ENCODE peak calls at places on chromosomes 11 and 22, in five cellular contexts. B, I, K, O and H are unnamed samples.

GRCh38 chr11:117604349-117604995 is 192.5 kb downstream of the DSCAML1 start:
- DNase-seq in B (no peak), O (no peak), I (peak; percentile 33), K (no peak), H (no peak)

GRCh38 chr11:106333678-106334077 is 256.2 kb downstream of the AASDHPPT start:
- DNase-seq in B (no peak), O (no peak), I (no peak), K (no peak), H (no peak)

GRCh38 chr11:35303596-35304392 is 115.6 kb downstream of the SLC1A2 start:
- DNase-seq in I (peak; percentile 88), B (no peak), O (no peak), K (no peak), H (no peak)

GRCh38 chr22:26476705-26477340 is 6.8 kb downstream of the HPS4 start:
- DNase-seq in O (no peak), I (peak; percentile 47), B (no peak), K (no peak), H (no peak)

GRCh38 chr11:105137286-105137685 is 2.3 kb downstream of the CARD18 start:
- DNase-seq in O (no peak), I (no peak), K (no peak), B (no peak), H (no peak)

GRCh38 chr11:131421066-131421855 is 50.8 kb downstream of the NTM start:
- DNase-seq in B (no peak), K (no peak), I (no peak), O (no peak), H (no peak)

GRCh38 chr11:120501440-120501839 is 10.1 kb upstream of the GRIK4 start:
- DNase-seq in K (no peak), I (no peak), B (no peak), O (no peak), H (no peak)

GRCh38 chr11:74720596-74721478 is 10.4 kb downstream of the CHRDL2 start:
- DNase-seq in O (no peak), I (peak; percentile 27), K (no peak), B (no peak), H (no peak)

GRCh38 chr11:27875480-27876208 is 175.4 kb upstream of the BDNF start:
- DNase-seq in K (no peak), O (no peak), I (no peak), B (no peak), H (no peak)

GRCh38 chr11:32386770-32387377 is 48.5 kb downstream of the WT1 start:
- DNase-seq in O (no peak), K (peak; percentile 37), I (no peak), B (no peak), H (no peak)

DNA sequence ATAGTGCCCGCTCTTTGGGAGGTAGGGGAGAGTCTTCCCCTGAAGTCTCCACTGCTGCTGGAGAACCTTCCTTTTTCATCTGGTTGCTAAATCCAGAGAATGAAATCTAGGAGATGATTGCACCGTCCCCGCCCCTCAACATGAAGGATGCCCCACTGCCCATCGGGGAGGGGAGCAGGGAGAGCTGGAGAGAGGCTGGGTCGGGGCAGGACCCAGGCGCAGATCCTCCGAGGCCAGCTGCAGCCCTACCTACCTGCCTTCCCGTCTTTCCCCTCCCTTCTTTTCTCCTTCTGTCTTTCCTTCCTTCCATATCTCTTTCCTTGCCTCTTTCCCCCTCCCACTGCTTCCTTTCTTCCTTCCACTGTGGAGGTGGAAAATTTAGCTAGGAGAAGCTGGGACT is 811 bp upstream of the PLEKHB1 start:
- DNase-seq in B (no peak), I (no peak), K (no peak), O (no peak), H (peak; percentile 34)
- H3K9ac ChIP-seq in B (no peak overlapping the region), I (no peak overlapping the region), K (no peak overlapping the region), O (no peak overlapping the region), H (no peak overlapping the region)

GRCh38 chr11:125413226-125413625 is 82.8 kb downstream of the FEZ1 start:
- DNase-seq in O (no peak), B (no peak), K (no peak), I (no peak), H (no peak)
- H3K4me1 ChIP-seq in O (peaks cover 24% of the 10 kb centered on the region), B (no peaks in the 10 kb centered on the region), K (no peaks in the 10 kb centered on the region), I (no peaks in the 10 kb centered on the region), H (peaks cover 3% of the 10 kb centered on the region)

GRCh38 chr11:65429069-65429681 is 6.6 kb downstream of the NEAT1 start:
- DNase-seq in O (no peak), B (no peak), K (no peak), I (peak; percentile 69), H (peak; percentile 32)
- H3K36me3 ChIP-seq in O (peaks cover 3% of the 10 kb centered on the region), B (peaks cover 36% of the 10 kb centered on the region), K (peaks cover 98% of the 10 kb centered on the region), I (peaks cover 52% of the 10 kb centered on the region), H (no peaks in the 10 kb centered on the region)

GRCh38 chr11:9601876-9602199 is 28.4 kb downstream of the WEE1 start:
- DNase-seq in B (no peak), I (no peak), K (no peak), O (no peak), H (no peak)

GRCh38 chr11:9596926-9597325 is 23.5 kb downstream of the WEE1 start:
- DNase-seq in B (no peak), O (no peak), K (no peak), I (no peak), H (no peak)

GRCh38 chr11:9600651-9601040 is 27.2 kb downstream of the WEE1 start:
- DNase-seq in B (no peak), O (no peak), K (no peak), I (no peak), H (no peak)

GRCh38 chr11:9601041-9601875 is 27.8 kb downstream of the WEE1 start:
- DNase-seq in I (no peak), K (no peak), B (peak; percentile 88), O (no peak), H (no peak)

GRCh38 chr11:9600166-9600565 is 26.7 kb downstream of the WEE1 start:
- DNase-seq in I (no peak), B (no peak), O (no peak), K (no peak), H (no peak)
- H3K9ac ChIP-seq in I (no peak overlapping the region), B (peak overlapping the region; percentile 59), O (no peak overlapping the region), K (no peak overlapping the region), H (no peak overlapping the region)

GRCh38 chr11:128515086-128515485 is 72.3 kb downstream of the ETS1 start:
- DNase-seq in O (no peak), I (no peak), B (no peak), K (no peak), H (no peak)

GRCh38 chr11:128512478-128513127 is 74.8 kb downstream of the ETS1 start:
- DNase-seq in B (no peak), O (no peak), K (no peak), I (no peak), H (no peak)

GRCh38 chr11:128515766-128516466 is 71.4 kb downstream of the ETS1 start:
- DNase-seq in B (no peak), I (peak; percentile 15), O (no peak), K (no peak), H (no peak)

GRCh38 chr11:128516467-128516778 is 70.9 kb downstream of the ETS1 start:
- DNase-seq in O (no peak), K (no peak), B (no peak), I (no peak), H (no peak)

DNA sequence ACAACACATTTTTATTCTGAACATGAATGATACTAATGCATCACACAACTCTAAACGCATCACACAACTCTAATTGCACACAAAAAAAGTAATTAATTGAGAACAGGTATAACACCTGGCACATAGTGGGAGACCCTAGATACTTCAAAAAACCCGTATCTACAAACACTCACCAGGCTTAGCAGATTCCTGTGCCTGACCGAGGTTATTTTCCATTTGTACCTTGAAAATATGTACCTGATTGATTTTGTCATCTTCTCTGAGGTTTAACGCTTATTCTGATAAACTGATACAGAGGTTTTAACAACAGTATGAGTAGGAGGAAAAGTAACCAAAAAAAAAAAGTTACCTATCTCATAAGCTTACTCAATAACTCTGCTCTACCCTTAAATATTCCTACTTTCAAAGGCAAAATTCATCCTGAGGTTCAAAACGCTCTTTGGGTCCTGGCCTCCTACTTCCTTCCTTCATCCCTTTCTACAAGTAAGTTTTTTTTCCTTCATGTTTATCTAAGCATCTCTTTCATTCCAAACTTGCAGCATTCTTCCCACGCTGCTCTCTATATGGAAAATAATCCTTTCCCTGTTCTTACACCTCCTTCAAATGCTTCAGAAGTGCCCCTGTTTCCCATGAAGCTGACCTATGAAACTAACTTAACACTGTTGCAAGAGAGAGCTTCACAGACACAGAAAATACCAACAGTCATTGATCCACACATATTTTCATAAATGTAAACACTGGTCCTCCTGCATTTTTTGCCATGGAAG is 73.3 kb downstream of the ETS1 start:
- DNase-seq in K (no peak), B (no peak), I (peak; percentile 53), O (no peak), H (no peak)
- H3K4me1 ChIP-seq in K (peaks cover 33% of the 10 kb centered on the region), B (peaks cover 61% of the 10 kb centered on the region), I (peaks cover 77% of the 10 kb centered on the region), O (peaks cover 10% of the 10 kb centered on the region), H (no peaks in the 10 kb centered on the region)

GRCh38 chr11:110249066-110249465 is 47.3 kb downstream of the RDX start:
- DNase-seq in O (no peak), K (no peak), B (no peak), I (peak; percentile 25), H (no peak)

GRCh38 chr11:110250168-110250567 is 46.2 kb downstream of the RDX start:
- DNase-seq in I (no peak), O (no peak), B (no peak), K (no peak), H (no peak)

GRCh38 chr11:110253525-110253924 is 42.9 kb downstream of the RDX start:
- DNase-seq in I (no peak), K (no peak), O (no peak), B (no peak), H (no peak)

GRCh38 chr11:110251837-110252236 is 44.6 kb downstream of the RDX start:
- DNase-seq in B (no peak), O (no peak), K (no peak), I (peak; percentile 70), H (no peak)
- H3K36me3 ChIP-seq in B (no peaks in the 10 kb centered on the region), O (peaks cover 2% of the 10 kb centered on the region), K (peaks cover 62% of the 10 kb centered on the region), I (peaks cover 77% of the 10 kb centered on the region), H (peaks cover 23% of the 10 kb centered on the region)

DNA sequence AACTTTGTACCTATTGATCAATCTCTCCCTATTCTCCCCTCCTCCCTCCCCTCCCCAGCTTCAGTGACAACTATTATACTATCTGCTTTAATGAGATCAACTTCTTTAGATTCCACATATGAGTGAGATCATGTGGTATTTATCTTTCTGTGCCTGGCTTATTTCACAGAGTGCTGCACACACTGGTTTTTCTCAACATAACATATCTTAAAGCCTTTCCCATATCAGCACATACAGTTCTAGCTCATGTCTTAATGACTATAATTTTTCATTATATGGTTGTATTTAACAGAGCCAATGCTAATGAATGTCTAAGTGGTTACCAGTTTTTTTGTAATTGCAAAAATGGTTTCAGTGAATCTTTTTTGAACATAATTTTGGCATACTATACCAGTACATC is 340.3 kb upstream of the DDI1 start:
- DNase-seq in I (no peak), O (no peak), B (no peak), K (peak; percentile 11), H (no peak)
- H3K9ac ChIP-seq in I (peak overlapping the region; percentile 16), O (no peak overlapping the region), B (no peak overlapping the region), K (no peak overlapping the region), H (no peak overlapping the region)

GRCh38 chr22:45210174-45210573 is 30.5 kb downstream of the KIAA0930 start:
- DNase-seq in K (no peak), I (no peak), O (no peak), B (no peak), H (no peak)
- H3K4me1 ChIP-seq in K (peaks cover 31% of the 10 kb centered on the region), I (peaks cover 45% of the 10 kb centered on the region), O (peaks cover 17% of the 10 kb centered on the region), B (no peaks in the 10 kb centered on the region), H (peaks cover 15% of the 10 kb centered on the region)